ENCODE peak calls at places on chromosomes 12 and 14, in six cellular contexts. M is HepG2, W is SK-N-SH, T is H1, U is K562, N is GM12878. X is an unnamed sample.
A peak's percentile ranks its signal among the peaks of the same experiment; 100 is the strongest.

GRCh38 chr14:42421377-42422078 is 814.9 kb downstream of the LRFN5 start:
- DNase-seq in M (no peak), N (no peak), W (no peak), U (no peak), T (no peak), X (no peak)

GRCh38 chr14:24634158-24634557 is at the start of gene GZMB:
- DNase-seq in U (no peak), T (no peak), M (no peak), N (no peak), W (no peak), X (no peak)

GRCh38 chr12:50086148-50086547 is 1.0 kb downstream of the SMARCD1 start:
- DNase-seq in N (no peak), U (no peak), W (no peak), M (no peak), T (no peak), X (no peak)

GRCh38 chr12:127779301-127780045 is 487.5 kb upstream of the TMEM132C start:
- DNase-seq in M (no peak), W (no peak), T (no peak), U (no peak), N (no peak), X (no peak)

GRCh38 chr12:88723219-88723618 is 142.9 kb upstream of the KITLG start:
- DNase-seq in N (no peak), W (no peak), U (no peak), M (no peak), T (no peak), X (no peak)

GRCh38 chr14:71423481-71423880 is 508.7 kb upstream of the RGS6 start:
- DNase-seq in N (no peak), M (no peak), W (no peak), T (no peak), U (no peak), X (no peak)

GRCh38 chr12:25819713-25820112 is 138.8 kb upstream of the RASSF8 start:
- DNase-seq in T (no peak), U (no peak), W (no peak), N (no peak), M (no peak), X (no peak)

GRCh38 chr14:65333926-65334687 is 78.4 kb upstream of the FUT8 start:
- DNase-seq in T (no peak), U (no peak), M (no peak), N (no peak), W (no peak), X (no peak)

GRCh38 chr12:76080729-76081415 is 3.6 kb downstream of the NAP1L1 start:
- DNase-seq in W (peak; percentile 34), U (peak; percentile 37), N (no peak), T (no peak), M (peak; percentile 4), X (no peak)

GRCh38 chr12:22855456-22855855 is 230.5 kb downstream of the ETNK1 start:
- DNase-seq in N (no peak), T (no peak), U (no peak), W (no peak), M (no peak), X (no peak)

GRCh38 chr12:106342397-106343212 is 14.9 kb upstream of the POLR3B start:
- DNase-seq in M (peak; percentile 39), N (no peak), T (no peak), W (no peak), U (peak; percentile 13), X (no peak)

GRCh38 chr14:105890474-105891220 is 364.3 kb downstream of the TMEM121 start:
- DNase-seq in W (no peak), N (no peak), M (no peak), U (no peak), T (no peak), X (no peak)

GRCh38 chr14:101481557-101481956 is 79.7 kb upstream of the DIO3 start:
- DNase-seq in M (no peak), W (no peak), N (no peak), U (no peak), T (no peak), X (no peak)

GRCh38 chr12:15520083-15520482 is 197.8 kb downstream of the PTPRO start:
- DNase-seq in W (no peak), M (no peak), U (no peak), N (no peak), T (no peak), X (no peak)

GRCh38 chr12:12902036-12902435 is 10.7 kb downstream of the GPRC5A start:
- DNase-seq in W (no peak), M (no peak), T (no peak), U (no peak), N (no peak), X (no peak)

GRCh38 chr14:72142328-72142727 is 210.1 kb downstream of the RGS6 start:
- DNase-seq in U (no peak), W (no peak), N (no peak), T (no peak), M (no peak), X (no peak)

GRCh38 chr12:52629251-52630103 is 11.1 kb upstream of the KRT73 start:
- DNase-seq in N (no peak), M (no peak), W (no peak), U (no peak), T (peak; percentile 22), X (no peak)

GRCh38 chr12:92989715-92990484 is 60.8 kb upstream of the EEA1 start:
- DNase-seq in M (peak; percentile 66), T (no peak), U (no peak), N (no peak), W (no peak), X (no peak)
- TF ChIP-seq GABPA in M (no peak), T (no peak), U (no peak), N (peak; percentile 51), W (no peak), X (no peak)

GRCh38 chr12:108641446-108642268 is 8.0 kb upstream of the SELPLG start:
- DNase-seq in T (no peak), W (no peak), N (no peak), M (no peak), U (no peak), X (peak; percentile 56)

GRCh38 chr12:108642899-108643654 is 9.4 kb upstream of the SELPLG start:
- DNase-seq in T (no peak), U (no peak), N (no peak), W (no peak), M (no peak), X (no peak)

GRCh38 chr12:108638997-108639822 is 5.5 kb upstream of the SELPLG start:
- DNase-seq in N (no peak), W (no peak), T (no peak), M (no peak), U (no peak), X (no peak)

GRCh38 chr12:108642269-108642870 is 8.7 kb upstream of the SELPLG start:
- DNase-seq in M (no peak), W (no peak), U (no peak), T (no peak), N (no peak), X (no peak)

GRCh38 chr12:108640802-108641445 is 7.2 kb upstream of the SELPLG start:
- DNase-seq in N (no peak), U (peak; percentile 93), W (peak; percentile 58), T (no peak), M (no peak), X (no peak)
- TF ChIP-seq GABPA in N (no peak), U (no peak), W (no peak), T (no peak), M (no peak), X (no peak)

DNA sequence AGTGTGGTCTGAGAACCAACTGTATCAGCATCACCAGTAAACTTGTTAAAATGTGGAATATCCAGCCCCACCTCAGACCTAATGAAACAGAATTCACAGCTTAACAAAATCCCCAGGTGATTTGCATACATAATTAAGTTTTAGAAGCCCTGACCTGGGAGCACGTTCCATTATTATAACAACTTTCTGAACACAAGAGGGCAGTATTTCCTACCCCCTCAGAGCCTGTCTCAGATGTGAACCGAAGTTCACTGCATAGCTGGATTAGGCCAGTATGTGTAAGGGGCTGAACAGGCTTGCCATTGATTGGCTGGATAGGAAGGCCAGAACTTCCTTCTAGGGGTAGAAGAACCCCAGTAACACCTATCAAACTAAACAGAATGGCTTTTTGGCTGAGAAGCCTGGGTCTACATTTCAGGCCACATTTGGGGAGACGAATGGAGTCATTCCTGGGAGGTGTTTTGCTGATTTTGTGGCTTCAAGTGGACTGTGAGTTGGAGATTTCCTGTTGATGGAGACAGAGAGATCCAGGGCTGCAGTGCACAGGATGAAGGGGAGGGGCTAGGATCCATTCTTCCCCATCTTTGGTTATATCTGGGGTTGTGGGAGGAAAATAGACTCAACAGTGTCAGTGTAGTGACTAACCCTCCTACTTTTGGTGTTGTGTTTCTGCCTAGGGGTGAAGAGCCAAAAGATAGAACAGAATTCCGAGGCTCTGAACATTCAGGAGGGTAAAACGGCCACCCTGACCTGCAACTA is 94.7 kb upstream of the OR4E1 start:
- DNase-seq in M (peak; percentile 42), W (peak; percentile 11), U (peak; percentile 30), T (no peak), N (peak; percentile 5), X (peak; percentile 12)
- TF ChIP-seq GABPA in M (no peak), W (no peak), U (no peak), T (no peak), N (no peak), X (no peak)

DNA sequence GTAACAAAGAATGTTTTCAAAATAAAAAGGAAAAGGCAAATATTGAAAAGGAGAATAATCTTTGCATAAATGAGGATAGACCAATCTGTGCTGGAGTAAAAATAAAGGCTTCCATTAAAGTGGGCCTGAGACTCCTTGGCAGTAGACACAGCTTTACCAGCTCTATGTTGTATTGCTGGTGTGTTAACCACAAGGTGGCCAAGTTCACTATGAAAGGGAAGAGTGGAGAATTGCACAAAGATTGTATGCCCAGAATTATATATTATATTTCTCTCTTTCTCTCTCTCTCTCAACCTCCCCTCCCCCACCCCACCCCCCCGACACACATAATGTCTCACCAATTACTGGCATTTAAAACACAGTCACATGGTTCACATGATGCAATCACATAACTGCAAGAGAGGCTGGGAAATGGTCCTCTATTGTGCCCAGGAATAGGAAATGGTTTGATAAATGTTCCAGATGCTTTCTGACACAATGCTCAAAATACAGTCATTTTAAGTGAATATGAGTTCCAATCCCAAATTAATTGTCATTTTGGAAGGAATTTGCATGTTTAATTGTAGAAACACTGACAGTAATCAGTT is 222.6 kb upstream of the SYT1 start:
- DNase-seq in W (no peak), M (no peak), N (no peak), U (no peak), T (no peak), X (no peak)
- TF ChIP-seq GABPA in W (no peak), M (no peak), N (no peak), U (no peak), T (no peak), X (no peak)

GRCh38 chr12:115273446-115273845 is 589.5 kb upstream of the TBX3 start:
- DNase-seq in N (no peak), W (no peak), T (no peak), M (no peak), U (no peak), X (no peak)

GRCh38 chr12:115267464-115267863 is 583.5 kb upstream of the TBX3 start:
- DNase-seq in W (no peak), U (no peak), T (no peak), N (no peak), M (no peak), X (no peak)

GRCh38 chr12:115264605-115265004 is 580.6 kb upstream of the TBX3 start:
- DNase-seq in U (no peak), T (no peak), W (no peak), M (no peak), N (no peak), X (no peak)

GRCh38 chr12:115267891-115268290 is 583.9 kb upstream of the TBX3 start:
- DNase-seq in M (no peak), U (no peak), W (no peak), T (no peak), N (no peak), X (no peak)
- TF ChIP-seq GABPA in M (no peak), U (no peak), W (no peak), T (no peak), N (no peak), X (no peak)

X was measured in HL-60.